ENCODE peak calls at places on chromosomes 1 and 21, in ten cellular contexts. One of them, this sample, is unnamed.

GRCh38 chr1:88228153-88228552 is 455.9 kb upstream of the PKN2 start:
- DNase-seq in trophoblast cell: no peak
- DNase-seq in fibroblast of lung: no peak
- DNase-seq in IMR-90: no peak
- DNase-seq in HFF-Myc: no peak
- DNase-seq in hepatocyte: peak
- DNase-seq in heart right ventricle: no peak
- DNase-seq in AG09309: no peak
- DNase-seq in prostate gland: no peak
- DNase-seq in right cardiac atrium: no peak
- DNase-seq in this sample: no peak

GRCh38 chr1:203275656-203276272 is 29.6 kb upstream of the BTG2 start:
- DNase-seq in trophoblast cell: no peak
- DNase-seq in fibroblast of lung: no peak
- DNase-seq in IMR-90: no peak
- DNase-seq in HFF-Myc: no peak
- DNase-seq in hepatocyte: no peak
- DNase-seq in heart right ventricle: no peak
- DNase-seq in AG09309: no peak
- DNase-seq in prostate gland: no peak
- DNase-seq in right cardiac atrium: peak
- DNase-seq in this sample: no peak

GRCh38 chr21:39715804-39716397 is 29.1 kb upstream of the IGSF5 start:
- DNase-seq in trophoblast cell: no peak
- DNase-seq in fibroblast of lung: peak
- DNase-seq in IMR-90: peak
- DNase-seq in HFF-Myc: no peak
- DNase-seq in hepatocyte: peak
- DNase-seq in heart right ventricle: peak
- DNase-seq in AG09309: peak
- DNase-seq in prostate gland: peak
- DNase-seq in right cardiac atrium: peak
- DNase-seq in this sample: peak

GRCh38 chr21:39673736-39674135 is 61.0 kb downstream of the B3GALT5 start:
- DNase-seq in trophoblast cell: no peak
- DNase-seq in fibroblast of lung: no peak
- DNase-seq in IMR-90: no peak
- DNase-seq in HFF-Myc: no peak
- DNase-seq in hepatocyte: no peak
- DNase-seq in heart right ventricle: no peak
- DNase-seq in AG09309: no peak
- DNase-seq in prostate gland: no peak
- DNase-seq in right cardiac atrium: no peak
- DNase-seq in this sample: no peak

GRCh38 chr1:236952279-236953003 is 51.8 kb downstream of the MT1HL1 start:
- DNase-seq in trophoblast cell: no peak
- DNase-seq in fibroblast of lung: no peak
- DNase-seq in IMR-90: no peak
- DNase-seq in HFF-Myc: no peak
- DNase-seq in hepatocyte: no peak
- DNase-seq in heart right ventricle: no peak
- DNase-seq in AG09309: no peak
- DNase-seq in prostate gland: no peak
- DNase-seq in right cardiac atrium: no peak
- DNase-seq in this sample: no peak

GRCh38 chr1:30444850-30445249 is 278.5 kb downstream of the MATN1 start:
- DNase-seq in trophoblast cell: no peak
- DNase-seq in fibroblast of lung: no peak
- DNase-seq in IMR-90: no peak
- DNase-seq in HFF-Myc: no peak
- DNase-seq in hepatocyte: no peak
- DNase-seq in heart right ventricle: no peak
- DNase-seq in AG09309: no peak
- DNase-seq in prostate gland: no peak
- DNase-seq in right cardiac atrium: no peak
- DNase-seq in this sample: no peak

GRCh38 chr1:99227498-99227897 is 36.8 kb upstream of the PLPPR4 start:
- DNase-seq in trophoblast cell: peak
- DNase-seq in fibroblast of lung: no peak
- DNase-seq in IMR-90: no peak
- DNase-seq in HFF-Myc: no peak
- DNase-seq in hepatocyte: no peak
- DNase-seq in heart right ventricle: no peak
- DNase-seq in AG09309: no peak
- DNase-seq in prostate gland: no peak
- DNase-seq in right cardiac atrium: no peak
- DNase-seq in this sample: no peak

GRCh38 chr1:93463960-93464359 is 16.0 kb downstream of the FNBP1L start:
- DNase-seq in trophoblast cell: no peak
- DNase-seq in fibroblast of lung: peak
- DNase-seq in IMR-90: peak
- DNase-seq in HFF-Myc: no peak
- DNase-seq in hepatocyte: no peak
- DNase-seq in heart right ventricle: no peak
- DNase-seq in AG09309: no peak
- DNase-seq in prostate gland: no peak
- DNase-seq in right cardiac atrium: no peak
- DNase-seq in this sample: no peak

GRCh38 chr1:210372491-210372890 is 43.8 kb downstream of the HHAT start:
- DNase-seq in trophoblast cell: no peak
- DNase-seq in fibroblast of lung: no peak
- DNase-seq in IMR-90: no peak
- DNase-seq in HFF-Myc: no peak
- DNase-seq in hepatocyte: no peak
- DNase-seq in heart right ventricle: no peak
- DNase-seq in AG09309: no peak
- DNase-seq in prostate gland: no peak
- DNase-seq in right cardiac atrium: no peak
- DNase-seq in this sample: no peak

GRCh38 chr1:172556461-172556860 is 23.5 kb downstream of the SUCO start:
- DNase-seq in trophoblast cell: no peak
- DNase-seq in fibroblast of lung: peak
- DNase-seq in IMR-90: no peak
- DNase-seq in HFF-Myc: no peak
- DNase-seq in hepatocyte: no peak
- DNase-seq in heart right ventricle: no peak
- DNase-seq in AG09309: no peak
- DNase-seq in prostate gland: no peak
- DNase-seq in right cardiac atrium: no peak
- DNase-seq in this sample: no peak

GRCh38 chr1:109530457-109531204 is 9.0 kb upstream of the GPR61 start:
- DNase-seq in trophoblast cell: no peak
- DNase-seq in fibroblast of lung: no peak
- DNase-seq in IMR-90: no peak
- DNase-seq in HFF-Myc: no peak
- DNase-seq in hepatocyte: no peak
- DNase-seq in heart right ventricle: no peak
- DNase-seq in AG09309: no peak
- DNase-seq in prostate gland: no peak
- DNase-seq in right cardiac atrium: no peak
- DNase-seq in this sample: no peak

GRCh38 chr1:109529895-109530456 is 9.7 kb upstream of the GPR61 start:
- DNase-seq in trophoblast cell: no peak
- DNase-seq in fibroblast of lung: no peak
- DNase-seq in IMR-90: no peak
- DNase-seq in HFF-Myc: no peak
- DNase-seq in hepatocyte: no peak
- DNase-seq in heart right ventricle: no peak
- DNase-seq in AG09309: no peak
- DNase-seq in prostate gland: no peak
- DNase-seq in right cardiac atrium: no peak
- DNase-seq in this sample: no peak

GRCh38 chr1:109531205-109531779 is 8.4 kb upstream of the GPR61 start:
- DNase-seq in trophoblast cell: no peak
- DNase-seq in fibroblast of lung: no peak
- DNase-seq in IMR-90: no peak
- DNase-seq in HFF-Myc: no peak
- DNase-seq in hepatocyte: no peak
- DNase-seq in heart right ventricle: no peak
- DNase-seq in AG09309: no peak
- DNase-seq in prostate gland: no peak
- DNase-seq in right cardiac atrium: no peak
- DNase-seq in this sample: no peak

GRCh38 chr1:109532365-109533136 is 7.1 kb upstream of the GPR61 start:
- DNase-seq in trophoblast cell: peak
- DNase-seq in fibroblast of lung: peak
- DNase-seq in IMR-90: peak
- DNase-seq in HFF-Myc: no peak
- DNase-seq in hepatocyte: peak
- DNase-seq in heart right ventricle: peak
- DNase-seq in AG09309: no peak
- DNase-seq in prostate gland: peak
- DNase-seq in right cardiac atrium: peak
- DNase-seq in this sample: peak

GRCh38 chr1:109531826-109532364 is 7.8 kb upstream of the GPR61 start:
- DNase-seq in trophoblast cell: no peak
- DNase-seq in fibroblast of lung: no peak
- DNase-seq in IMR-90: no peak
- DNase-seq in HFF-Myc: no peak
- DNase-seq in hepatocyte: no peak
- DNase-seq in heart right ventricle: no peak
- DNase-seq in AG09309: no peak
- DNase-seq in prostate gland: no peak
- DNase-seq in right cardiac atrium: no peak
- DNase-seq in this sample: no peak
- H3K4me3 ChIP-seq in trophoblast cell: no peak
- H3K4me3 ChIP-seq in fibroblast of lung: no peak
- H3K4me3 ChIP-seq in IMR-90: no peak
- H3K4me3 ChIP-seq in HFF-Myc: no peak
- H3K4me3 ChIP-seq in hepatocyte: no peak
- H3K4me3 ChIP-seq in heart right ventricle: no peak
- H3K4me3 ChIP-seq in AG09309: no peak
- H3K4me3 ChIP-seq in prostate gland: no peak
- H3K4me3 ChIP-seq in right cardiac atrium: no peak
- H3K4me3 ChIP-seq in this sample: no peak

DNA sequence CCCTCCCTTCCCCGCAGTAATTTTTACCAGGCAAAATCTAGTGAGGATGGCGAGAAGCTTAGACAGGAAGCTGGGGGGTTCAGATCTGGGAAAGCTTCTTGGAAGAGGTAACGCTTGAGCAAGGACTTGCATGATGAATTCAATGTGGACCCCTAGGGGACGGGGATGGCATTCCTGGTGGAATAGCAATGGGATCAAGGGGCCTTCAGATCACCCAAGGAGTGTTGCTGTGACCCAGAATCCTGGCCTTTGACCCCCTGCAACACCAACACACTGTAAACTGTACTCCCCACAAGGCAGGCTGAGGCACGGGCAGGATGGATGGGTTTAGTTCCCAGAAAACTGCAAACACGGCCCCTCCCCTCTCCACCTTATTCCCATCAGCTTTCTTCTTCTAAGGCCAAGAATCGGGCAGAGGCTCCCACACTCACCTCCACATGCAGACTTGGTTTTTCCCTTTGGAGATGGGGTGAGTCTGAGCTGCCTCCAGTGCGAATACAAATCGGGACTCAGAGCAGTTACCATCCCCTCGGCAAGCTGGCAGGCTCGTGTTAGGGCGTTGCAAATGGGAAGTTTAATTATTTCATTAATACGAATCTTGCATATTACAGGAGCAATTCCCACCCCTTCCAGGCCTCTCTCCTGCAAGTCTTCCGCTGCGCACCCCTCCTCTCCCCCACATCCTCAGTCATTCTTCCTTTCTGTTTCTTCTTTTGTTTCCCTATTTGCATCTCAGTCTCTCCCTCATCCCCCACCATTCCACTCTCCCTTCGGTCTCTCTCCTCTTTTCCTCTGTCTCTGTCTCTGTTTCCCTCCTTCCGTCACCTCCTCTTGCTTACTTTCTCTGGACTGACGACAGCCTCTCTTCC is 20.2 kb downstream of the DISP3 start:
- DNase-seq in trophoblast cell: no peak
- DNase-seq in fibroblast of lung: no peak
- DNase-seq in IMR-90: no peak
- DNase-seq in HFF-Myc: no peak
- DNase-seq in hepatocyte: no peak
- DNase-seq in heart right ventricle: no peak
- DNase-seq in AG09309: no peak
- DNase-seq in prostate gland: no peak
- DNase-seq in right cardiac atrium: no peak
- DNase-seq in this sample: no peak
- H3K4me3 ChIP-seq in trophoblast cell: no peak
- H3K4me3 ChIP-seq in fibroblast of lung: no peak
- H3K4me3 ChIP-seq in IMR-90: no peak
- H3K4me3 ChIP-seq in HFF-Myc: no peak
- H3K4me3 ChIP-seq in hepatocyte: no peak
- H3K4me3 ChIP-seq in heart right ventricle: no peak
- H3K4me3 ChIP-seq in AG09309: no peak
- H3K4me3 ChIP-seq in prostate gland: no peak
- H3K4me3 ChIP-seq in right cardiac atrium: no peak
- H3K4me3 ChIP-seq in this sample: no peak

DNA sequence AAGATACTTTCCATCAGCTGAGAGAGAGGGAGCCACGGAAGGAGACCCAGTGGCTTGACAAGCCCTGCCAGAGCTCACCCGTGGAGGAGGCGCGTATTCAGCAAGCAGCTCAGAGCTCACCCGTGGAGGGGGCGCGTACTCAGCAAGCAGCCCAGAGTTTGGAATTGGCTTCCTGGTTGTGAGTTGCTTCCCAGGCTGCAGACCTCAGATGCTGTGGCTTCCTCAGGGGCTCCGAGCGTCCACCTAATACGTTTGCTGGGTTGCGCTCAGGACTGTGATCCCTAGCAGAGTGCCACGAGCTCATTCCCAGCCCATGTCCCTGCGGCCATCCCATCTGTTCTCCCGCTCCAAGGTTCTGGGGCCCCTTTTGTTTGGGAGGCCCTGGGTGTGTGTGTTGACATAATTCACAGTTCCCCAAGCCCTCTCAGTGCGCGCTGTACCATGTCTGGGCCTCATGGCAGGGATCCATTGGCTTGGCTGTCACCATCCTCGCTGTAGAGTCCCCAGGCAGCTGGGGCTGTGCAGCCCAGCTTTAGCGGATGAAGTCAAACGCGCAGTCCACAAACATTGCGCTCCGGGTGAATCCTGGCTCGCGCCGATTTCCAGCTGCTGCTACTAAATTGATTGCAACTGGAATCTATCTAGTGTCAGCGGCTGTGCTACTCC is 3.6 kb downstream of the AJAP1 start:
- DNase-seq in trophoblast cell: no peak
- DNase-seq in fibroblast of lung: no peak
- DNase-seq in IMR-90: no peak
- DNase-seq in HFF-Myc: no peak
- DNase-seq in hepatocyte: no peak
- DNase-seq in heart right ventricle: peak
- DNase-seq in AG09309: no peak
- DNase-seq in prostate gland: no peak
- DNase-seq in right cardiac atrium: peak
- DNase-seq in this sample: no peak
- H3K4me3 ChIP-seq in trophoblast cell: no peak
- H3K4me3 ChIP-seq in fibroblast of lung: no peak
- H3K4me3 ChIP-seq in IMR-90: no peak
- H3K4me3 ChIP-seq in HFF-Myc: no peak
- H3K4me3 ChIP-seq in hepatocyte: no peak
- H3K4me3 ChIP-seq in heart right ventricle: no peak
- H3K4me3 ChIP-seq in AG09309: no peak
- H3K4me3 ChIP-seq in prostate gland: no peak
- H3K4me3 ChIP-seq in right cardiac atrium: no peak
- H3K4me3 ChIP-seq in this sample: peak

DNA sequence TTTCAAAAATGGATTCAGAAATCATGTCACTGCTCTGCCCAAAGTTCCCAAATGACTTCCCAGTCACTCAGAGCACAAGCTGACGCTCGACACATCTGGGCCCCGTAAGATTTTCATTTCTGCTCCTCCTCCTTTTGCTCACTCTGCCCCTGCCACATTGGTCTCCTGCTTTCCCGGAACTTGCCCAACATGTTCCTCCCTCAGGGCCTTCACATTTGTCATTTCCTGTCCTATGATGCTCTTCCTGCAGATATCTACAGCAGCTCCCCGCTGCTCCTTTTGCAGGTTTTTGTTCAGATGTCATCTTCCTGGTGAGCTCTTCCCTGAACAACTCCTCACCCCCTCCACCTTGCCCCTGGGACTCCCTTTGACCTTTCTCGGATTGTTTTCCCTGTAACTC is 58.5 kb upstream of the IVNS1ABP start:
- DNase-seq in trophoblast cell: no peak
- DNase-seq in fibroblast of lung: no peak
- DNase-seq in IMR-90: no peak
- DNase-seq in HFF-Myc: no peak
- DNase-seq in hepatocyte: no peak
- DNase-seq in heart right ventricle: peak
- DNase-seq in AG09309: no peak
- DNase-seq in prostate gland: no peak
- DNase-seq in right cardiac atrium: peak
- DNase-seq in this sample: peak
- H3K4me3 ChIP-seq in trophoblast cell: no peak
- H3K4me3 ChIP-seq in fibroblast of lung: no peak
- H3K4me3 ChIP-seq in IMR-90: no peak
- H3K4me3 ChIP-seq in HFF-Myc: no peak
- H3K4me3 ChIP-seq in hepatocyte: no peak
- H3K4me3 ChIP-seq in heart right ventricle: no peak
- H3K4me3 ChIP-seq in AG09309: no peak
- H3K4me3 ChIP-seq in prostate gland: no peak
- H3K4me3 ChIP-seq in right cardiac atrium: no peak
- H3K4me3 ChIP-seq in this sample: no peak

This sample was measured in brain microvascular endothelial cell.